ENCODE peak calls at places on chromosome X, in nine cellular contexts. One of them, this sample, is unnamed.

GRCh38 chrX:121231566-121232358 is 184.4 kb downstream of the GLUD2 start:
- DNase-seq in activated T-helper 1 cell treated with anti-CD3 and anti-CD28 coated beads, Interleukin-2, amount 50 U/mL, for 16 hours: no peak
- DNase-seq in A673: no peak
- DNase-seq in T-cell: no peak
- DNase-seq in activated CD8-positive, alpha-beta memory T cell treated with anti-CD3 and anti-CD28 coated beads for 24 hours: no peak
- DNase-seq in ascending aorta: no peak
- DNase-seq in A549: no peak
- DNase-seq in AG04449: no peak
- DNase-seq in Caki2: no peak
- DNase-seq in this sample: no peak

GRCh38 chrX:24146283-24146865 is 3.2 kb upstream of the ZFX start:
- DNase-seq in activated T-helper 1 cell treated with anti-CD3 and anti-CD28 coated beads, Interleukin-2, amount 50 U/mL, for 16 hours: no peak
- DNase-seq in T-cell: no peak
- DNase-seq in ascending aorta: no peak
- DNase-seq in A549: no peak
- DNase-seq in A673: peak; percentile 34
- DNase-seq in AG04449: no peak
- DNase-seq in Caki2: peak; percentile 64
- DNase-seq in activated CD8-positive, alpha-beta memory T cell treated with anti-CD3 and anti-CD28 coated beads for 24 hours: no peak
- DNase-seq in this sample: no peak

GRCh38 chrX:70043685-70044084 is 6.1 kb downstream of the AWAT2 start:
- DNase-seq in A673: no peak
- DNase-seq in ascending aorta: peak; percentile 58
- DNase-seq in Caki2: no peak
- DNase-seq in T-cell: no peak
- DNase-seq in activated T-helper 1 cell treated with anti-CD3 and anti-CD28 coated beads, Interleukin-2, amount 50 U/mL, for 16 hours: no peak
- DNase-seq in AG04449: no peak
- DNase-seq in A549: no peak
- DNase-seq in activated CD8-positive, alpha-beta memory T cell treated with anti-CD3 and anti-CD28 coated beads for 24 hours: peak; percentile 17
- DNase-seq in this sample: no peak

GRCh38 chrX:132092439-132093065 is 35.3 kb downstream of the FRMD7 start:
- DNase-seq in AG04449: no peak
- DNase-seq in ascending aorta: peak; percentile 74
- DNase-seq in activated T-helper 1 cell treated with anti-CD3 and anti-CD28 coated beads, Interleukin-2, amount 50 U/mL, for 16 hours: peak; percentile 4
- DNase-seq in T-cell: peak; percentile 34
- DNase-seq in Caki2: no peak
- DNase-seq in A549: peak; percentile 36
- DNase-seq in A673: peak; percentile 73
- DNase-seq in activated CD8-positive, alpha-beta memory T cell treated with anti-CD3 and anti-CD28 coated beads for 24 hours: peak; percentile 67
- DNase-seq in this sample: peak; percentile 46

GRCh38 chrX:1170243-1170642 is 42.2 kb downstream of the CRLF2 start:
- DNase-seq in A673: peak; percentile 10
- DNase-seq in T-cell: no peak
- DNase-seq in Caki2: no peak
- DNase-seq in ascending aorta: peak; percentile 15
- DNase-seq in A549: no peak
- DNase-seq in AG04449: no peak
- DNase-seq in activated T-helper 1 cell treated with anti-CD3 and anti-CD28 coated beads, Interleukin-2, amount 50 U/mL, for 16 hours: no peak
- DNase-seq in activated CD8-positive, alpha-beta memory T cell treated with anti-CD3 and anti-CD28 coated beads for 24 hours: peak; percentile 26
- DNase-seq in this sample: no peak

GRCh38 chrX:20300822-20301221 is 34.1 kb upstream of the RPS6KA3 start:
- DNase-seq in A673: no peak
- DNase-seq in Caki2: no peak
- DNase-seq in activated T-helper 1 cell treated with anti-CD3 and anti-CD28 coated beads, Interleukin-2, amount 50 U/mL, for 16 hours: no peak
- DNase-seq in AG04449: no peak
- DNase-seq in T-cell: no peak
- DNase-seq in ascending aorta: no peak
- DNase-seq in activated CD8-positive, alpha-beta memory T cell treated with anti-CD3 and anti-CD28 coated beads for 24 hours: no peak
- DNase-seq in A549: no peak
- DNase-seq in this sample: no peak

GRCh38 chrX:101659601-101660063 is at the start of gene ARMCX2:
- DNase-seq in activated CD8-positive, alpha-beta memory T cell treated with anti-CD3 and anti-CD28 coated beads for 24 hours: no peak
- DNase-seq in A549: no peak
- DNase-seq in T-cell: no peak
- DNase-seq in ascending aorta: peak; percentile 79
- DNase-seq in activated T-helper 1 cell treated with anti-CD3 and anti-CD28 coated beads, Interleukin-2, amount 50 U/mL, for 16 hours: no peak
- DNase-seq in Caki2: peak; percentile 41
- DNase-seq in A673: peak; percentile 50
- DNase-seq in AG04449: no peak
- DNase-seq in this sample: no peak

GRCh38 chrX:13752141-13752540 is 17.6 kb downstream of the OFD1 start:
- DNase-seq in A673: no peak
- DNase-seq in AG04449: no peak
- DNase-seq in Caki2: no peak
- DNase-seq in activated CD8-positive, alpha-beta memory T cell treated with anti-CD3 and anti-CD28 coated beads for 24 hours: no peak
- DNase-seq in A549: no peak
- DNase-seq in ascending aorta: no peak
- DNase-seq in activated T-helper 1 cell treated with anti-CD3 and anti-CD28 coated beads, Interleukin-2, amount 50 U/mL, for 16 hours: no peak
- DNase-seq in T-cell: no peak
- DNase-seq in this sample: no peak

This sample was measured in effector memory CD8-positive, alpha-beta T cell.